ENCODE peak calls at places on chromosome 19, in eight cellular contexts. A is right atrium auricular region; W is AG04449; F is Peyer's patch; P is left lung; K is endodermal cell; C is effector memory CD4-positive, alpha-beta T cell; O is cardiac fibroblast. I is an unnamed sample.

GRCh38 chr19:16266586-16266942 is 58.1 kb upstream of the KLF2 start:
- DNase-seq in A (no peak), W (no peak), F (no peak), P (no peak), K (no peak), C (peak; percentile 43), O (no peak), I (no peak)

GRCh38 chr19:1752757-1753728 is at the start of gene ONECUT3:
- DNase-seq in A (no peak), W (no peak), F (no peak), P (no peak), K (peak; percentile 78), C (no peak), O (no peak), I (no peak)

GRCh38 chr19:32232449-32232848 is 113.0 kb upstream of the ZNF507 start:
- DNase-seq in A (peak; percentile 23), W (no peak), F (no peak), P (no peak), K (no peak), C (no peak), O (no peak), I (no peak)

GRCh38 chr19:7986321-7987083 is 18.9 kb downstream of the ELAVL1 start:
- DNase-seq in A (no peak), W (peak; percentile 10), F (no peak), P (no peak), K (no peak), C (no peak), O (peak; percentile 63), I (peak; percentile 51)

GRCh38 chr19:40908981-40909380 is 26.9 kb upstream of the CYP2A7 start:
- DNase-seq in A (no peak), W (no peak), F (no peak), P (no peak), K (no peak), C (no peak), O (no peak), I (no peak)

GRCh38 chr19:464146-464545 is 3.3 kb upstream of the SHC2 start:
- DNase-seq in A (no peak), W (no peak), F (no peak), P (no peak), K (peak; percentile 38), C (no peak), O (no peak), I (no peak)

GRCh38 chr19:1261512-1261862 is 7.6 kb upstream of the CIRBP start:
- DNase-seq in A (no peak), W (no peak), F (no peak), P (no peak), K (peak; percentile 82), C (no peak), O (no peak), I (no peak)

GRCh38 chr19:28159065-28159464 is 1053.9 kb downstream of the UQCRFS1 start:
- DNase-seq in A (no peak), W (no peak), F (no peak), P (no peak), K (no peak), C (no peak), O (no peak), I (no peak)

GRCh38 chr19:42480335-42481095 is 37.8 kb upstream of the CXCL17 start:
- DNase-seq in A (no peak), W (no peak), F (no peak), P (no peak), K (peak; percentile 40), C (no peak), O (peak; percentile 52), I (no peak)

GRCh38 chr19:42038675-42039074 is 31.3 kb downstream of the GRIK5 start:
- DNase-seq in A (peak; percentile 69), W (no peak), F (no peak), P (no peak), K (no peak), C (no peak), O (peak; percentile 4), I (no peak)

GRCh38 chr19:7677664-7678311 is 898 bp downstream of the MCEMP1 start:
- DNase-seq in A (no peak), W (no peak), F (no peak), P (no peak), K (no peak), C (no peak), O (no peak), I (no peak)

GRCh38 chr19:58182577-58182988 is 278 bp upstream of the ZNF274 start:
- DNase-seq in A (no peak), W (no peak), F (no peak), P (peak; percentile 95), K (no peak), C (peak; percentile 81), O (no peak), I (no peak)

GRCh38 chr19:49689133-49690072 is at the start of gene ADM5:
- DNase-seq in A (no peak), W (no peak), F (peak; percentile 67), P (no peak), K (peak; percentile 93), C (no peak), O (no peak), I (no peak)

GRCh38 chr19:41426952-41427646 is at the start of gene B3GNT8:
- DNase-seq in A (peak; percentile 81), W (no peak), F (peak; percentile 93), P (peak; percentile 93), K (peak; percentile 96), C (peak; percentile 28), O (peak; percentile 79), I (no peak)

GRCh38 chr19:31529121-31529520 is 179.9 kb upstream of the TSHZ3 start:
- DNase-seq in A (no peak), W (no peak), F (no peak), P (no peak), K (no peak), C (no peak), O (no peak), I (no peak)

GRCh38 chr19:54453921-54454780 is 5.2 kb downstream of the LENG8 start:
- DNase-seq in A (no peak), W (no peak), F (no peak), P (no peak), K (no peak), C (no peak), O (no peak), I (no peak)

GRCh38 chr19:806815-807421 is 9.7 kb downstream of the PTBP1 start:
- DNase-seq in A (no peak), W (no peak), F (no peak), P (no peak), K (peak; percentile 53), C (no peak), O (no peak), I (no peak)

GRCh38 chr19:29629836-29630534 is 23.9 kb downstream of the POP4 start:
- DNase-seq in A (no peak), W (no peak), F (no peak), P (peak; percentile 21), K (no peak), C (no peak), O (no peak), I (no peak)

GRCh38 chr19:14432817-14433453 is at the start of gene PKN1:
- DNase-seq in A (no peak), W (no peak), F (peak; percentile 72), P (peak; percentile 44), K (peak; percentile 84), C (no peak), O (peak; percentile 50), I (no peak)

GRCh38 chr19:47111682-47112165 is 1.9 kb downstream of the ZC3H4 start:
- DNase-seq in A (no peak), W (no peak), F (no peak), P (no peak), K (no peak), C (no peak), O (no peak), I (no peak)

GRCh38 chr19:42606660-42607351 is 12.1 kb upstream of the CEACAM8 start:
- DNase-seq in A (no peak), W (no peak), F (peak; percentile 66), P (peak; percentile 63), K (peak; percentile 92), C (no peak), O (peak; percentile 24), I (no peak)

GRCh38 chr19:29714371-29714952 is 599 bp downstream of the C19orf12 start:
- DNase-seq in A (no peak), W (no peak), F (peak; percentile 59), P (no peak), K (no peak), C (peak; percentile 45), O (no peak), I (no peak)

GRCh38 chr19:13824703-13825102 is 29.5 kb downstream of the ZSWIM4 start:
- DNase-seq in A (no peak), W (no peak), F (no peak), P (no peak), K (no peak), C (no peak), O (no peak), I (no peak)

GRCh38 chr19:2922987-2923386 is 21.8 kb downstream of the ZNF77 start:
- DNase-seq in A (no peak), W (no peak), F (peak; percentile 41), P (no peak), K (peak; percentile 54), C (no peak), O (peak; percentile 20), I (no peak)

GRCh38 chr19:16141043-16141442 is 2.4 kb upstream of the HSH2D start:
- DNase-seq in A (no peak), W (no peak), F (peak; percentile 86), P (no peak), K (no peak), C (no peak), O (no peak), I (no peak)

DNA sequence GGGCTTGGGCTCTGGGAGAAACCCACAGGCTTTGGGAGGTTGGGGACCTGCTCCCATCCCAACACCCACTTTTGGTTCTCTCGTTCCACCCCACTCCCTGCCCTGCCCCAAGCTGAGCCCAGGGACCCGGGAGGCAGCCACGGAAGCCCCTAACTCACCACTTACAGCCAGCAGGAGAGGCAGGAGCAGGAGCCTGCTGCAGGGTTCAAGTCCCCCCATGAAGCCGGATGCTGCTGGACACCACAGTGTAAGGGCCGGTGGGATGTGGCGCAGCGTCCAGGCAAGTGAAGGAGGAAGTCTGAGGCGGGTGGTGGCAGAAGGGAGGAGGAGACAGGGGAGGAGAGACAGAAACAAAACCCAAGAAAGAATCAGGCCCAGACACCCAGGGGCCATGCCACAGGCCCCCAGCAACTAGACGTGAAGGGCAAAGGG is at the start of gene TYROBP:
- DNase-seq in A (no peak), W (no peak), F (no peak), P (peak; percentile 76), K (no peak), C (no peak), O (no peak), I (no peak)
- H3K4me3 ChIP-seq in A (peak within 1 kb of the TSS; percentile 11), W (no peak within 1 kb of the TSS), F (no peak within 1 kb of the TSS), P (peak within 1 kb of the TSS; percentile 80), K (no peak within 1 kb of the TSS), C (no peak within 1 kb of the TSS), O (no peak within 1 kb of the TSS), I (no peak within 1 kb of the TSS)

GRCh38 chr19:18420931-18421330 is 1.7 kb downstream of the SSBP4 start:
- DNase-seq in A (no peak), W (no peak), F (no peak), P (no peak), K (no peak), C (no peak), O (no peak), I (no peak)
- H3K4me3 ChIP-seq in A (no peak overlapping the region), W (peak overlapping the region; percentile 73), F (no peak overlapping the region), P (peak overlapping the region; percentile 58), K (no peak overlapping the region), C (peak overlapping the region; percentile 59), O (peak overlapping the region; percentile 77), I (peak overlapping the region; percentile 75)

GRCh38 chr19:38900816-38901215 is 1.0 kb downstream of the NFKBIB start:
- DNase-seq in A (no peak), W (no peak), F (no peak), P (no peak), K (no peak), C (no peak), O (peak; percentile 29), I (no peak)
- H3K4me3 ChIP-seq in A (no peak overlapping the region), W (peak overlapping the region; percentile 84), F (peak overlapping the region; percentile 77), P (peak overlapping the region; percentile 78), K (peak overlapping the region; percentile 85), C (peak overlapping the region; percentile 79), O (peak overlapping the region; percentile 93), I (peak overlapping the region; percentile 83)

GRCh38 chr19:48631254-48631653 is 5.9 kb downstream of the DBP start:
- DNase-seq in A (no peak), W (no peak), F (no peak), P (no peak), K (peak; percentile 48), C (no peak), O (no peak), I (no peak)
- H3K4me3 ChIP-seq in A (no peak overlapping the region), W (no peak overlapping the region), F (no peak overlapping the region), P (no peak overlapping the region), K (peak overlapping the region; percentile 66), C (no peak overlapping the region), O (no peak overlapping the region), I (no peak overlapping the region)

I was measured in epithelial cell of proximal tubule.